ENCODE peak calls at places on chromosomes 11 and 22, in six cellular contexts. One of them, this sample, is unnamed.

GRCh38 chr11:2721163-2721935 is 21.6 kb upstream of the KCNQ1OT1 start:
- DNase-seq in left ventricle myocardium inferior: no peak
- DNase-seq in fibroblast of pulmonary artery: no peak
- DNase-seq in adipocyte: no peak
- DNase-seq in Karpas-422: no peak
- DNase-seq in H7: peak
- DNase-seq in this sample: no peak

GRCh38 chr22:45923212-45923611 is 53.8 kb downstream of the WNT7B start:
- DNase-seq in left ventricle myocardium inferior: no peak
- DNase-seq in fibroblast of pulmonary artery: no peak
- DNase-seq in adipocyte: no peak
- DNase-seq in Karpas-422: no peak
- DNase-seq in H7: no peak
- DNase-seq in this sample: no peak

GRCh38 chr11:121105063-121105480 is 4.0 kb downstream of the TECTA start:
- DNase-seq in left ventricle myocardium inferior: peak
- DNase-seq in fibroblast of pulmonary artery: peak
- DNase-seq in adipocyte: peak
- DNase-seq in Karpas-422: no peak
- DNase-seq in H7: no peak
- DNase-seq in this sample: no peak

GRCh38 chr11:34250732-34251639 is 106.8 kb downstream of the ABTB2 start:
- DNase-seq in left ventricle myocardium inferior: peak
- DNase-seq in fibroblast of pulmonary artery: peak
- DNase-seq in adipocyte: peak
- DNase-seq in Karpas-422: peak
- DNase-seq in H7: peak
- DNase-seq in this sample: peak

GRCh38 chr11:10514210-10514609 is 26.8 kb downstream of the RNF141 start:
- DNase-seq in left ventricle myocardium inferior: no peak
- DNase-seq in fibroblast of pulmonary artery: peak
- DNase-seq in adipocyte: peak
- DNase-seq in Karpas-422: peak
- DNase-seq in H7: no peak
- DNase-seq in this sample: no peak

GRCh38 chr22:22955866-22956535 is 68.4 kb downstream of the IGLL5 start:
- DNase-seq in left ventricle myocardium inferior: no peak
- DNase-seq in fibroblast of pulmonary artery: peak
- DNase-seq in adipocyte: peak
- DNase-seq in Karpas-422: peak
- DNase-seq in H7: peak
- DNase-seq in this sample: peak

GRCh38 chr11:27211370-27212127 is 151.5 kb downstream of the CCDC34 start:
- DNase-seq in left ventricle myocardium inferior: peak
- DNase-seq in fibroblast of pulmonary artery: no peak
- DNase-seq in adipocyte: no peak
- DNase-seq in Karpas-422: peak
- DNase-seq in H7: no peak
- DNase-seq in this sample: no peak

GRCh38 chr11:5288108-5288911 is 13.4 kb downstream of the OR51B4 start:
- DNase-seq in left ventricle myocardium inferior: no peak
- DNase-seq in fibroblast of pulmonary artery: peak
- DNase-seq in adipocyte: peak
- DNase-seq in Karpas-422: no peak
- DNase-seq in H7: no peak
- DNase-seq in this sample: peak

GRCh38 chr22:45334068-45334467 is 24.3 kb downstream of the FAM118A start:
- DNase-seq in left ventricle myocardium inferior: no peak
- DNase-seq in fibroblast of pulmonary artery: no peak
- DNase-seq in adipocyte: no peak
- DNase-seq in Karpas-422: no peak
- DNase-seq in H7: no peak
- DNase-seq in this sample: no peak

GRCh38 chr11:38824573-38824972 is 2226.5 kb upstream of the RAG2 start:
- DNase-seq in left ventricle myocardium inferior: no peak
- DNase-seq in fibroblast of pulmonary artery: peak
- DNase-seq in adipocyte: no peak
- DNase-seq in Karpas-422: peak
- DNase-seq in H7: peak
- DNase-seq in this sample: peak

GRCh38 chr11:75474878-75475766 is 42.1 kb upstream of the KLHL35 start:
- DNase-seq in left ventricle myocardium inferior: peak
- DNase-seq in fibroblast of pulmonary artery: peak
- DNase-seq in adipocyte: peak
- DNase-seq in Karpas-422: peak
- DNase-seq in H7: peak
- DNase-seq in this sample: peak

GRCh38 chr22:49349181-49349835 is 478.4 kb downstream of the BRD1 start:
- DNase-seq in left ventricle myocardium inferior: no peak
- DNase-seq in fibroblast of pulmonary artery: no peak
- DNase-seq in adipocyte: no peak
- DNase-seq in Karpas-422: no peak
- DNase-seq in H7: no peak
- DNase-seq in this sample: no peak

GRCh38 chr11:76621866-76622265 is 48.7 kb downstream of the LRRC32 start:
- DNase-seq in left ventricle myocardium inferior: no peak
- DNase-seq in fibroblast of pulmonary artery: no peak
- DNase-seq in adipocyte: no peak
- DNase-seq in Karpas-422: no peak
- DNase-seq in H7: no peak
- DNase-seq in this sample: no peak

GRCh38 chr11:75734491-75735180 is 17.0 kb downstream of the MOGAT2 start:
- DNase-seq in left ventricle myocardium inferior: no peak
- DNase-seq in fibroblast of pulmonary artery: no peak
- DNase-seq in adipocyte: no peak
- DNase-seq in Karpas-422: no peak
- DNase-seq in H7: no peak
- DNase-seq in this sample: peak

GRCh38 chr11:2697871-2698270 is 1.9 kb downstream of the KCNQ1OT1 start:
- DNase-seq in left ventricle myocardium inferior: no peak
- DNase-seq in fibroblast of pulmonary artery: no peak
- DNase-seq in adipocyte: peak
- DNase-seq in Karpas-422: no peak
- DNase-seq in H7: no peak
- DNase-seq in this sample: no peak

GRCh38 chr11:66651011-66651410 is 12.5 kb downstream of the RBM4 start:
- DNase-seq in left ventricle myocardium inferior: no peak
- DNase-seq in fibroblast of pulmonary artery: peak
- DNase-seq in adipocyte: no peak
- DNase-seq in Karpas-422: no peak
- DNase-seq in H7: no peak
- DNase-seq in this sample: no peak

GRCh38 chr11:128469220-128469619 is 118.1 kb downstream of the ETS1 start:
- DNase-seq in left ventricle myocardium inferior: no peak
- DNase-seq in fibroblast of pulmonary artery: no peak
- DNase-seq in adipocyte: no peak
- DNase-seq in Karpas-422: peak
- DNase-seq in H7: no peak
- DNase-seq in this sample: no peak

GRCh38 chr11:128468106-128468505 is 119.3 kb downstream of the ETS1 start:
- DNase-seq in left ventricle myocardium inferior: no peak
- DNase-seq in fibroblast of pulmonary artery: no peak
- DNase-seq in adipocyte: peak
- DNase-seq in Karpas-422: no peak
- DNase-seq in H7: no peak
- DNase-seq in this sample: no peak

GRCh38 chr11:128471138-128471661 is 116.2 kb downstream of the ETS1 start:
- DNase-seq in left ventricle myocardium inferior: no peak
- DNase-seq in fibroblast of pulmonary artery: no peak
- DNase-seq in adipocyte: no peak
- DNase-seq in Karpas-422: peak
- DNase-seq in H7: no peak
- DNase-seq in this sample: no peak

GRCh38 chr11:128472128-128473110 is 114.9 kb downstream of the ETS1 start:
- DNase-seq in left ventricle myocardium inferior: no peak
- DNase-seq in fibroblast of pulmonary artery: peak
- DNase-seq in adipocyte: no peak
- DNase-seq in Karpas-422: no peak
- DNase-seq in H7: no peak
- DNase-seq in this sample: no peak

GRCh38 chr11:128470081-128470480 is 117.3 kb downstream of the ETS1 start:
- DNase-seq in left ventricle myocardium inferior: no peak
- DNase-seq in fibroblast of pulmonary artery: no peak
- DNase-seq in adipocyte: no peak
- DNase-seq in Karpas-422: peak
- DNase-seq in H7: no peak
- DNase-seq in this sample: no peak
- H3K4me3 ChIP-seq in left ventricle myocardium inferior: no peak
- H3K4me3 ChIP-seq in fibroblast of pulmonary artery: no peak
- H3K4me3 ChIP-seq in adipocyte: no peak
- H3K4me3 ChIP-seq in Karpas-422: peak
- H3K4me3 ChIP-seq in H7: no peak
- H3K4me3 ChIP-seq in this sample: no peak

GRCh38 chr22:16608931-16609330 is 16.3 kb upstream of the CCT8L2 start:
- DNase-seq in left ventricle myocardium inferior: no peak
- DNase-seq in fibroblast of pulmonary artery: no peak
- DNase-seq in adipocyte: no peak
- DNase-seq in Karpas-422: no peak
- DNase-seq in H7: no peak
- DNase-seq in this sample: no peak
- H3K4me3 ChIP-seq in left ventricle myocardium inferior: peak
- H3K4me3 ChIP-seq in fibroblast of pulmonary artery: no peak
- H3K4me3 ChIP-seq in adipocyte: peak
- H3K4me3 ChIP-seq in Karpas-422: no peak
- H3K4me3 ChIP-seq in H7: no peak
- H3K4me3 ChIP-seq in this sample: no peak

DNA sequence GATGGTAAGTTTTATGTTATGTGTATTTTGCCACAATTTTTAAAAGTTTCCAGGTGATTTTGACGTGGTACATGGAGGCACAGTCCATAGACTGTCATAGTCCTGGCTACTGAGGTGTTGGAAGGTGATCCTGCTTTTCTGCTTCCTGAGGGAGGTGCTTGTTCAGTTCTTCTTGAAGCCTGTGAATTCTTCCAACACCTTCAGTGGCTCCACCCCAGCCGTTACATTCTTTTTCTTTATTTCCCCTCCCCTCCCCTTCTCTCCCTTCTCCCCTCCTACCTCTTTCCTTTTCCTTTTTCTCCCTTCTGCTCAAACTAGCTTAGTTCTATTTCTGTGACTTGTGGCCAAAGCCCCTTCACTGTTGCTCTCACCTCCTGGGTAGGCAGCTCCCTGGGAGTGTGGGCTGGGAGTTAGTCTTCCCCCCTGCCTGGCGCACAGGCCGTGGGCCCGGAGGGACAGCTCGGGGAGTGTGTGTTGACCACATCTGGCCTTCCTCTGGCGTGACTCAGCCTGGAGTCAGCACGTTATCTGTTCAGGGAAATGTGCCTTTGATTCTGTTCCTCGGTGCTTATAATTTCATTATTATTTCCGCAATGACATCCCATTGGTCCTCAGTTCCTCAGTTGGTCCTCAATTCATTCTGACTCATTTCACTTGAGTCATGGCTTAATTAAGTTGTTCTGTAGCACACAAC is 566.2 kb downstream of the TBC1D22A start:
- DNase-seq in left ventricle myocardium inferior: no peak
- DNase-seq in fibroblast of pulmonary artery: peak
- DNase-seq in adipocyte: peak
- DNase-seq in Karpas-422: no peak
- DNase-seq in H7: no peak
- DNase-seq in this sample: no peak
- H3K4me3 ChIP-seq in left ventricle myocardium inferior: no peak
- H3K4me3 ChIP-seq in fibroblast of pulmonary artery: no peak
- H3K4me3 ChIP-seq in adipocyte: peak
- H3K4me3 ChIP-seq in Karpas-422: no peak
- H3K4me3 ChIP-seq in H7: no peak
- H3K4me3 ChIP-seq in this sample: no peak

GRCh38 chr11:47258317-47258902 is 614 bp downstream of the NR1H3 start:
- DNase-seq in left ventricle myocardium inferior: no peak
- DNase-seq in fibroblast of pulmonary artery: no peak
- DNase-seq in adipocyte: no peak
- DNase-seq in Karpas-422: no peak
- DNase-seq in H7: no peak
- DNase-seq in this sample: no peak

GRCh38 chr11:47259178-47259977 is 1.6 kb downstream of the NR1H3 start:
- DNase-seq in left ventricle myocardium inferior: no peak
- DNase-seq in fibroblast of pulmonary artery: peak
- DNase-seq in adipocyte: peak
- DNase-seq in Karpas-422: peak
- DNase-seq in H7: peak
- DNase-seq in this sample: peak

GRCh38 chr11:47257178-47257517 is 648 bp upstream of the NR1H3 start:
- DNase-seq in left ventricle myocardium inferior: no peak
- DNase-seq in fibroblast of pulmonary artery: no peak
- DNase-seq in adipocyte: no peak
- DNase-seq in Karpas-422: no peak
- DNase-seq in H7: no peak
- DNase-seq in this sample: no peak

GRCh38 chr11:47256374-47256773 is 1.4 kb upstream of the NR1H3 start:
- DNase-seq in left ventricle myocardium inferior: no peak
- DNase-seq in fibroblast of pulmonary artery: no peak
- DNase-seq in adipocyte: no peak
- DNase-seq in Karpas-422: no peak
- DNase-seq in H7: no peak
- DNase-seq in this sample: no peak

GRCh38 chr11:47257518-47258316 is at the start of gene NR1H3:
- DNase-seq in left ventricle myocardium inferior: peak
- DNase-seq in fibroblast of pulmonary artery: peak
- DNase-seq in adipocyte: peak
- DNase-seq in Karpas-422: peak
- DNase-seq in H7: peak
- DNase-seq in this sample: peak
- H3K4me3 ChIP-seq in left ventricle myocardium inferior: peak
- H3K4me3 ChIP-seq in fibroblast of pulmonary artery: peak
- H3K4me3 ChIP-seq in adipocyte: peak
- H3K4me3 ChIP-seq in Karpas-422: no peak
- H3K4me3 ChIP-seq in H7: peak
- H3K4me3 ChIP-seq in this sample: no peak